ENCODE peak calls at places on chromosomes 4 and X, in six cellular contexts. N is GM23338; B is colonic mucosa; F is nephron progenitor cell; I is HCT116; W is CD8-positive, alpha-beta T cell. Z is an unnamed sample.

GRCh38 chrX:41917517-41917916 is 5.8 kb downstream of the CASK start:
- DNase-seq in N (no peak), B (no peak), F (no peak), I (no peak), W (no peak), Z (no peak)

GRCh38 chrX:56114437-56114787 is 117.7 kb upstream of the KLF8 start:
- DNase-seq in N (no peak), B (no peak), F (no peak), I (no peak), W (no peak), Z (no peak)

GRCh38 chr4:110629780-110630500 is 7.1 kb upstream of the PITX2 start:
- DNase-seq in N (peak; percentile 21), B (no peak), F (no peak), I (no peak), W (no peak), Z (no peak)

GRCh38 chr4:7124643-7125442 is 57.0 kb upstream of the GRPEL1 start:
- DNase-seq in N (peak; percentile 33), B (peak; percentile 34), F (peak; percentile 41), I (no peak), W (no peak), Z (no peak)

GRCh38 chr4:156169011-156169410 is 215.3 kb upstream of the CTSO start:
- DNase-seq in N (peak; percentile 73), B (no peak), F (peak; percentile 31), I (peak; percentile 19), W (no peak), Z (no peak)

GRCh38 chr4:102578819-102579218 is 77.7 kb downstream of the NFKB1 start:
- DNase-seq in N (peak; percentile 93), B (no peak), F (peak; percentile 22), I (no peak), W (no peak), Z (no peak)

GRCh38 chr4:153138736-153139135 is 65.5 kb upstream of the TRIM2 start:
- DNase-seq in N (no peak), B (no peak), F (no peak), I (no peak), W (no peak), Z (peak; percentile 57)

GRCh38 chr4:184464759-184465454 is 9.4 kb downstream of the IRF2 start:
- DNase-seq in N (no peak), B (no peak), F (no peak), I (no peak), W (no peak), Z (no peak)

DNA sequence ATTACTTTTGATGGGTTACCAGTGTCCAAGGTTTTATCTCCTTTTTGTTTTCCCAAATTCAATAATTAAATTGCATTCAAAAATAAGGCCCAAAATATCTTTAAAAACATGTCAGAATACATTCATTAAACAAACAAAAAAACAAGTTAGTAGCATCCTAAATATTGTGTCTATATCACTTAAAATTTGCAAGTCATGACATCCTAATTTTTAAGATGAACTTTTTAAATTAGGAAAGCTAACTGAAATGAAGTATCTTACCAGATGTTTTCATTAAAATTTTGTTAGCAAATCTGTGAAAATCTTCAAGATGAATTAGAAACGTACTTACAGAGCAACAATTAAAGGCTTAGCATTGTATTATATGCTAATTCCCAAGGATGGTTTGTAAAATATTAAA is 962 bp upstream of the CFAP299 start:
- DNase-seq in N (no peak), B (no peak), F (no peak), I (no peak), W (no peak), Z (no peak)
- TF ChIP-seq CTCF in N (no peak), B (no peak), F (no peak), I (no peak), W (no peak), Z (no peak)

DNA sequence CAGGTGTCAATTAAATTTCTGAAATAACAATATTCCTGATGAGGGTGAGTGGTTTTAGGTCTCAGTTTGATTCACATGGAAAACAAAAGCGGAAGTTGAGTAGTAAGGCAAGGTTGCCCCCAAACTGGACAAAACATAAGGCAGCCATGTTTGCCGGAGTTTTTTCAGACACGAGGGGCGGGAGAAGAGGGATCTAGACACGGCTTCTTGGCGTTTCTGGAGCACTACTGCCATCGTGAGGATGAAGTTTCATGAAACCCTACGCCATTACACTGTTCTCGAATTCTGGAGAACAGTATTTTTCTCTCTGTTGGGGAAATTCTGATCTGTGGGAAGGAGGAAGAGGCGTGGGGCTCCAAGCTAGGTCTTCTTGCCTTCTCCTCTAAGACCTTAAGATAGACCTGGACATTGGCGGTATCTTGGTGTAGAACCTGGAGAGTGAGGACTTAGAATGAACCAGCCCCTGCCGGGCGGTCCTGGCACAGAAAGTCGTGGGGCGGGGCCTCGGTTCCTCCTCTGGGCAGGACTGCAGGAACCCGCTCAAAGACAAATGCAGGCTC is 160.3 kb downstream of the OR13H1 start:
- DNase-seq in N (peak; percentile 6), B (peak; percentile 95), F (no peak), I (no peak), W (peak; percentile 93), Z (no peak)
- TF ChIP-seq CTCF in N (no peak), B (no peak), F (no peak), I (no peak), W (no peak), Z (no peak)

GRCh38 chr4:76990288-76991080 is 40.9 kb downstream of the SEPTIN11 start:
- DNase-seq in N (no peak), B (no peak), F (no peak), I (no peak), W (no peak), Z (no peak)
- TF ChIP-seq CTCF in N (peak; percentile 35), B (no peak), F (no peak), I (no peak), W (no peak), Z (no peak)

GRCh38 chr4:112910109-112910736 is 139.2 kb upstream of the ANK2 start:
- DNase-seq in N (no peak), B (no peak), F (peak; percentile 15), I (no peak), W (no peak), Z (no peak)
- TF ChIP-seq CTCF in N (peak; percentile 15), B (no peak), F (no peak), I (no peak), W (no peak), Z (no peak)

GRCh38 chrX:144334577-144334976 is 450.7 kb downstream of the UBE2NL start:
- DNase-seq in N (no peak), B (no peak), F (no peak), I (no peak), W (no peak), Z (no peak)
- TF ChIP-seq CTCF in N (no peak), B (no peak), F (no peak), I (no peak), W (no peak), Z (no peak)

GRCh38 chr4:2024683-2025082 is 15.9 kb upstream of the NELFA start:
- DNase-seq in N (no peak), B (no peak), F (no peak), I (no peak), W (no peak), Z (no peak)
- TF ChIP-seq CTCF in N (no peak), B (no peak), F (no peak), I (no peak), W (no peak), Z (no peak)

GRCh38 chr4:61837395-61837794 is 637.3 kb downstream of the ADGRL3 start:
- DNase-seq in N (peak; percentile 36), B (no peak), F (no peak), I (no peak), W (no peak), Z (no peak)

GRCh38 chr4:61838072-61838471 is 637.9 kb downstream of the ADGRL3 start:
- DNase-seq in N (no peak), B (no peak), F (no peak), I (no peak), W (no peak), Z (no peak)

GRCh38 chr4:61841710-61842109 is 641.6 kb downstream of the ADGRL3 start:
- DNase-seq in N (no peak), B (no peak), F (no peak), I (no peak), W (no peak), Z (no peak)
- TF ChIP-seq CTCF in N (no peak), B (no peak), F (no peak), I (no peak), W (no peak), Z (no peak)